ENCODE peak calls at places on chromosome X, in ten cellular contexts. E, K, Y, A, L, U, Z, H, Q and T are unnamed samples.
A peak's percentile ranks its signal among the peaks of the same experiment; 100 is the strongest.

GRCh38 chrX:12954981-12955380 is 19.9 kb upstream of the TMSB4X start:
- DNase-seq in E (no peak), K (no peak), Y (no peak), A (no peak), L (no peak), U (no peak), Z (no peak), H (no peak), Q (no peak), T (no peak)

GRCh38 chrX:115949900-115950822 is 220.4 kb upstream of the AGTR2 start:
- DNase-seq in E (peak; percentile 95), K (no peak), Y (peak; percentile 31), A (no peak), L (no peak), U (no peak), Z (no peak), H (peak; percentile 74), Q (no peak), T (no peak)

GRCh38 chrX:4572652-4573051 is 859.2 kb upstream of the PRKX start:
- DNase-seq in E (no peak), K (no peak), Y (no peak), A (no peak), L (no peak), U (no peak), Z (no peak), H (no peak), Q (no peak), T (no peak)

GRCh38 chrX:13741695-13742094 is 7.1 kb downstream of the OFD1 start:
- DNase-seq in E (no peak), K (no peak), Y (no peak), A (no peak), L (no peak), U (no peak), Z (no peak), H (no peak), Q (no peak), T (no peak)

GRCh38 chrX:53717205-53717604 is 30.7 kb upstream of the HUWE1 start:
- DNase-seq in E (no peak), K (no peak), Y (no peak), A (no peak), L (no peak), U (no peak), Z (no peak), H (no peak), Q (no peak), T (no peak)

GRCh38 chrX:120308558-120308957 is 2.7 kb downstream of the TMEM255A start:
- DNase-seq in E (peak; percentile 34), K (no peak), Y (no peak), A (no peak), L (no peak), U (no peak), Z (no peak), H (no peak), Q (no peak), T (no peak)

GRCh38 chrX:37543324-37543723 is 28.1 kb upstream of the LANCL3 start:
- DNase-seq in E (no peak), K (no peak), Y (no peak), A (no peak), L (peak; percentile 61), U (no peak), Z (no peak), H (peak; percentile 43), Q (no peak), T (no peak)

GRCh38 chrX:46617906-46618305 is 44.3 kb downstream of the CHST7 start:
- DNase-seq in E (no peak), K (no peak), Y (no peak), A (no peak), L (no peak), U (no peak), Z (no peak), H (no peak), Q (no peak), T (no peak)

GRCh38 chrX:132101799-132102198 is 26.0 kb downstream of the FRMD7 start:
- DNase-seq in E (no peak), K (no peak), Y (no peak), A (no peak), L (no peak), U (no peak), Z (no peak), H (no peak), Q (no peak), T (no peak)

GRCh38 chrX:103344606-103345005 is 11.7 kb upstream of the TCEAL9 start:
- DNase-seq in E (no peak), K (no peak), Y (no peak), A (no peak), L (no peak), U (no peak), Z (no peak), H (no peak), Q (no peak), T (no peak)

GRCh38 chrX:154348114-154348531 is 26.3 kb downstream of the FLNA start:
- DNase-seq in E (no peak), K (no peak), Y (no peak), A (no peak), L (peak; percentile 79), U (no peak), Z (no peak), H (peak; percentile 71), Q (no peak), T (no peak)

GRCh38 chrX:47266643-47267042 is 33.8 kb downstream of the USP11 start:
- DNase-seq in E (no peak), K (no peak), Y (no peak), A (no peak), L (no peak), U (no peak), Z (no peak), H (no peak), Q (no peak), T (no peak)

GRCh38 chrX:118974088-118974907 is at the start of gene LONRF3:
- DNase-seq in E (peak; percentile 7), K (peak; percentile 3), Y (no peak), A (peak; percentile 84), L (peak; percentile 94), U (peak; percentile 80), Z (peak; percentile 20), H (peak; percentile 84), Q (peak; percentile 77), T (no peak)

GRCh38 chrX:10085223-10085622 is 71.6 kb upstream of the CLCN4 start:
- DNase-seq in E (no peak), K (no peak), Y (peak; percentile 6), A (no peak), L (no peak), U (no peak), Z (no peak), H (no peak), Q (no peak), T (no peak)
- H3K27ac ChIP-seq in E (no peak overlapping the region), K (no peak overlapping the region), Y (no peak overlapping the region), A (peak overlapping the region; percentile 76), L (peak overlapping the region; percentile 79), U (no peak overlapping the region), Z (no peak overlapping the region), H (no peak overlapping the region), Q (no peak overlapping the region), T (no peak overlapping the region)

GRCh38 chrX:10636851-10637250 is 16.5 kb upstream of the MID1 start:
- DNase-seq in E (no peak), K (no peak), Y (no peak), A (no peak), L (no peak), U (no peak), Z (no peak), H (no peak), Q (no peak), T (no peak)

GRCh38 chrX:10631416-10632145 is 11.2 kb upstream of the MID1 start:
- DNase-seq in E (no peak), K (peak; percentile 54), Y (no peak), A (no peak), L (no peak), U (no peak), Z (no peak), H (no peak), Q (no peak), T (no peak)

GRCh38 chrX:10636337-10636736 is 16.0 kb upstream of the MID1 start:
- DNase-seq in E (peak; percentile 35), K (peak; percentile 68), Y (peak; percentile 46), A (no peak), L (no peak), U (peak; percentile 25), Z (peak; percentile 49), H (no peak), Q (no peak), T (no peak)

GRCh38 chrX:10634681-10635161 is 14.3 kb upstream of the MID1 start:
- DNase-seq in E (no peak), K (peak; percentile 94), Y (peak; percentile 95), A (no peak), L (no peak), U (no peak), Z (peak; percentile 91), H (no peak), Q (no peak), T (peak; percentile 85)

DNA sequence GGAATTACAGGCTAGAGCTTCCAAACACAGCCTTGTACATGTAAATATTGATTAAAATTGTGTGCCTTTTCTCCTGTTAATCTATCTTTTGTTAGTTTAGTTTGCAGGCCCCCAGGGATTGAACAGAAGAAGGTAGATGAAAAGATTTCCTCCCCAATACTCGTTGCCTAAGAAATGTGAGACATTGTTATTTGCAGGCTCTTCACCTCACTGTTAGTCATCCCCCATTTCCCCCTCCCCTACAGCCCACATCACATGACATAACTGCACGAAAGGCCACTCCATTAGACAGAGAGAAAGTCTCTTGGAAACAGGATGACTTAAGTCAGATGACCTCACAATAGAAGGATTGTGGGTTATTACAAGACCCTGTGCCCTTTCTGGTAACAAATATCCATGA is 13.3 kb upstream of the MID1 start:
- DNase-seq in E (no peak), K (peak; percentile 95), Y (peak; percentile 90), A (no peak), L (peak; percentile 74), U (no peak), Z (peak; percentile 88), H (no peak), Q (peak; percentile 20), T (peak; percentile 79)
- H3K27ac ChIP-seq in E (no peak overlapping the region), K (peak overlapping the region; percentile 74), Y (peak overlapping the region; percentile 98), A (no peak overlapping the region), L (peak overlapping the region; percentile 78), U (no peak overlapping the region), Z (peak overlapping the region; percentile 81), H (no peak overlapping the region), Q (no peak overlapping the region), T (peak overlapping the region; percentile 87)

GRCh38 chrX:69221239-69222102 is 56.2 kb upstream of the PJA1 start:
- DNase-seq in E (no peak), K (no peak), Y (no peak), A (no peak), L (peak; percentile 38), U (no peak), Z (no peak), H (no peak), Q (no peak), T (no peak)
- H3K27ac ChIP-seq in E (no peak overlapping the region), K (no peak overlapping the region), Y (peak overlapping the region; percentile 24), A (no peak overlapping the region), L (no peak overlapping the region), U (no peak overlapping the region), Z (no peak overlapping the region), H (no peak overlapping the region), Q (no peak overlapping the region), T (no peak overlapping the region)

DNA sequence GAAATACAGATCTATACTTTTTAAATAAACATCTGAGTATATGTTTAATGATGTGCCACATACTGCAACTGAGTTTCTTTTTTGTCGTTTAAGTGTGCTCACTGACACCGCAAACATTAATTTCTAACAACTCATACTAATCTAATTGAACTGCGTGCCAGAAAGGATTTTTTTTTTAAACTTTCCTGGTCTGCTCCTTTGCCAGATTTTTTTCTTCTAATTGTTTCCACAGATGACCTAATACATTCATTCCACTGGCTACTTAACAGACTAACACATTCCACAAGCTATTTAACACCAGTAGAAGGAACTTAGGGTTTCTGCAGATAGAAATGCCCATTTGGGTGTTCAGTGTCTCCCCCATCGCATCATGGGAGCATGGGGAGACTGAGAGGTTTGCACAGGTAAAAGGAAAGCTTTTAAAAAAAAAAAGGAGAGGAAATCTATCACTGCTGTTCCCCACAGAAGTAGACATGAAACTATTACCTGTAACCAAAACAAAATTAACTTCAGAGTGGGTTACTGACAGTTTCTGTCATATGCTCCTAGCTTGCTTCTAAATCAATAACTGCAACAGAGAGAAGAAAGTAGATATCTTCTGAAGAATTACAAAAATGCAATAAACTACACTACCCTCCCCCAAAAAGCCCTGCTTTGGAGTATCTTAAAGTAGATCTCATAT is 31.6 kb downstream of the SH3KBP1 start:
- DNase-seq in E (no peak), K (no peak), Y (no peak), A (no peak), L (no peak), U (no peak), Z (no peak), H (no peak), Q (no peak), T (no peak)
- H3K27ac ChIP-seq in E (no peak overlapping the region), K (no peak overlapping the region), Y (no peak overlapping the region), A (no peak overlapping the region), L (no peak overlapping the region), U (no peak overlapping the region), Z (no peak overlapping the region), H (no peak overlapping the region), Q (no peak overlapping the region), T (no peak overlapping the region)